ENCODE peak calls at places on chromosomes 1 and 21, in ten cellular contexts. One of them, this sample, is unnamed.

GRCh38 chr21:32889596-32889995 is 118.0 kb upstream of the PAXBP1 start:
- DNase-seq in IMR-90: no peak
- DNase-seq in uterus: no peak
- DNase-seq in stomach: no peak
- DNase-seq in esophagus squamous epithelium: no peak
- DNase-seq in adrenal gland: no peak
- DNase-seq in tibial nerve: no peak
- DNase-seq in ovary: no peak
- DNase-seq in upper lobe of left lung: no peak
- DNase-seq in prostate gland: no peak
- DNase-seq in this sample: no peak

GRCh38 chr1:83034846-83035245 is 964.1 kb downstream of the TTLL7 start:
- DNase-seq in IMR-90: no peak
- DNase-seq in uterus: no peak
- DNase-seq in stomach: no peak
- DNase-seq in esophagus squamous epithelium: no peak
- DNase-seq in adrenal gland: no peak
- DNase-seq in tibial nerve: no peak
- DNase-seq in ovary: no peak
- DNase-seq in upper lobe of left lung: no peak
- DNase-seq in prostate gland: no peak
- DNase-seq in this sample: no peak

GRCh38 chr1:74368335-74368734 is 133.1 kb downstream of the TNNI3K start:
- DNase-seq in IMR-90: peak; percentile 47
- DNase-seq in uterus: no peak
- DNase-seq in stomach: no peak
- DNase-seq in esophagus squamous epithelium: no peak
- DNase-seq in adrenal gland: no peak
- DNase-seq in tibial nerve: no peak
- DNase-seq in ovary: no peak
- DNase-seq in upper lobe of left lung: no peak
- DNase-seq in prostate gland: no peak
- DNase-seq in this sample: no peak

GRCh38 chr1:200036616-200037270 is 9.2 kb downstream of the NR5A2 start:
- DNase-seq in IMR-90: no peak
- DNase-seq in uterus: no peak
- DNase-seq in stomach: no peak
- DNase-seq in esophagus squamous epithelium: no peak
- DNase-seq in adrenal gland: no peak
- DNase-seq in tibial nerve: no peak
- DNase-seq in ovary: no peak
- DNase-seq in upper lobe of left lung: no peak
- DNase-seq in prostate gland: no peak
- DNase-seq in this sample: no peak

GRCh38 chr1:90564164-90564563 is 152.9 kb downstream of the BARHL2 start:
- DNase-seq in IMR-90: no peak
- DNase-seq in uterus: no peak
- DNase-seq in stomach: no peak
- DNase-seq in esophagus squamous epithelium: no peak
- DNase-seq in adrenal gland: no peak
- DNase-seq in tibial nerve: no peak
- DNase-seq in ovary: no peak
- DNase-seq in upper lobe of left lung: no peak
- DNase-seq in prostate gland: no peak
- DNase-seq in this sample: no peak

GRCh38 chr21:37153193-37153934 is 80.3 kb downstream of the TTC3 start:
- DNase-seq in IMR-90: peak; percentile 88
- DNase-seq in uterus: peak; percentile 66
- DNase-seq in stomach: no peak
- DNase-seq in esophagus squamous epithelium: no peak
- DNase-seq in adrenal gland: peak; percentile 43
- DNase-seq in tibial nerve: no peak
- DNase-seq in ovary: no peak
- DNase-seq in upper lobe of left lung: peak; percentile 29
- DNase-seq in prostate gland: peak; percentile 40
- DNase-seq in this sample: no peak

GRCh38 chr1:34889705-34890104 is 30.2 kb upstream of the SMIM12 start:
- DNase-seq in IMR-90: no peak
- DNase-seq in uterus: no peak
- DNase-seq in stomach: no peak
- DNase-seq in esophagus squamous epithelium: no peak
- DNase-seq in adrenal gland: no peak
- DNase-seq in tibial nerve: no peak
- DNase-seq in ovary: no peak
- DNase-seq in upper lobe of left lung: no peak
- DNase-seq in prostate gland: no peak
- DNase-seq in this sample: no peak

GRCh38 chr1:67525053-67525760 is 95.0 kb upstream of the SERBP1 start:
- DNase-seq in IMR-90: no peak
- DNase-seq in uterus: no peak
- DNase-seq in stomach: no peak
- DNase-seq in esophagus squamous epithelium: no peak
- DNase-seq in adrenal gland: no peak
- DNase-seq in tibial nerve: no peak
- DNase-seq in ovary: no peak
- DNase-seq in upper lobe of left lung: no peak
- DNase-seq in prostate gland: no peak
- DNase-seq in this sample: no peak

GRCh38 chr1:28833396-28833795 is 21.4 kb downstream of the OPRD1 start:
- DNase-seq in IMR-90: no peak
- DNase-seq in uterus: no peak
- DNase-seq in stomach: no peak
- DNase-seq in esophagus squamous epithelium: no peak
- DNase-seq in adrenal gland: no peak
- DNase-seq in tibial nerve: no peak
- DNase-seq in ovary: no peak
- DNase-seq in upper lobe of left lung: no peak
- DNase-seq in prostate gland: no peak
- DNase-seq in this sample: no peak

GRCh38 chr1:187718527-187718926 is 889.8 kb downstream of the PLA2G4A start:
- DNase-seq in IMR-90: no peak
- DNase-seq in uterus: no peak
- DNase-seq in stomach: no peak
- DNase-seq in esophagus squamous epithelium: no peak
- DNase-seq in adrenal gland: no peak
- DNase-seq in tibial nerve: no peak
- DNase-seq in ovary: no peak
- DNase-seq in upper lobe of left lung: no peak
- DNase-seq in prostate gland: no peak
- DNase-seq in this sample: no peak

GRCh38 chr1:219171192-219171935 is 2.3 kb upstream of the LYPLAL1 start:
- DNase-seq in IMR-90: peak; percentile 24
- DNase-seq in uterus: no peak
- DNase-seq in stomach: no peak
- DNase-seq in esophagus squamous epithelium: no peak
- DNase-seq in adrenal gland: no peak
- DNase-seq in tibial nerve: no peak
- DNase-seq in ovary: no peak
- DNase-seq in upper lobe of left lung: peak; percentile 37
- DNase-seq in prostate gland: no peak
- DNase-seq in this sample: peak; percentile 58

GRCh38 chr1:63621075-63621474 is 27.9 kb downstream of the PGM1 start:
- DNase-seq in IMR-90: no peak
- DNase-seq in uterus: no peak
- DNase-seq in stomach: no peak
- DNase-seq in esophagus squamous epithelium: no peak
- DNase-seq in adrenal gland: no peak
- DNase-seq in tibial nerve: no peak
- DNase-seq in ovary: no peak
- DNase-seq in upper lobe of left lung: no peak
- DNase-seq in prostate gland: no peak
- DNase-seq in this sample: no peak

GRCh38 chr1:44118682-44119081 is at the start of gene KLF17:
- DNase-seq in IMR-90: no peak
- DNase-seq in uterus: no peak
- DNase-seq in stomach: no peak
- DNase-seq in esophagus squamous epithelium: no peak
- DNase-seq in adrenal gland: no peak
- DNase-seq in tibial nerve: no peak
- DNase-seq in ovary: no peak
- DNase-seq in upper lobe of left lung: no peak
- DNase-seq in prostate gland: no peak
- DNase-seq in this sample: no peak

GRCh38 chr1:200526709-200527612 is 93.6 kb downstream of the KIF14 start:
- DNase-seq in IMR-90: peak; percentile 41
- DNase-seq in uterus: no peak
- DNase-seq in stomach: no peak
- DNase-seq in esophagus squamous epithelium: no peak
- DNase-seq in adrenal gland: no peak
- DNase-seq in tibial nerve: no peak
- DNase-seq in ovary: no peak
- DNase-seq in upper lobe of left lung: no peak
- DNase-seq in prostate gland: no peak
- DNase-seq in this sample: no peak

GRCh38 chr1:167701510-167701909 is 20.3 kb upstream of the MPZL1 start:
- DNase-seq in IMR-90: no peak
- DNase-seq in uterus: no peak
- DNase-seq in stomach: no peak
- DNase-seq in esophagus squamous epithelium: no peak
- DNase-seq in adrenal gland: no peak
- DNase-seq in tibial nerve: no peak
- DNase-seq in ovary: no peak
- DNase-seq in upper lobe of left lung: no peak
- DNase-seq in prostate gland: peak; percentile 44
- DNase-seq in this sample: no peak
- H3K4me3 ChIP-seq in IMR-90: no peak overlapping the region
- H3K4me3 ChIP-seq in uterus: no peak overlapping the region
- H3K4me3 ChIP-seq in stomach: no peak overlapping the region
- H3K4me3 ChIP-seq in esophagus squamous epithelium: no peak overlapping the region
- H3K4me3 ChIP-seq in adrenal gland: no peak overlapping the region
- H3K4me3 ChIP-seq in tibial nerve: no peak overlapping the region
- H3K4me3 ChIP-seq in ovary: no peak overlapping the region
- H3K4me3 ChIP-seq in upper lobe of left lung: no peak overlapping the region
- H3K4me3 ChIP-seq in prostate gland: no peak overlapping the region
- H3K4me3 ChIP-seq in this sample: no peak overlapping the region

GRCh38 chr1:165863346-165863745 is 35.9 kb downstream of the UCK2 start:
- DNase-seq in IMR-90: no peak
- DNase-seq in uterus: no peak
- DNase-seq in stomach: no peak
- DNase-seq in esophagus squamous epithelium: no peak
- DNase-seq in adrenal gland: no peak
- DNase-seq in tibial nerve: no peak
- DNase-seq in ovary: no peak
- DNase-seq in upper lobe of left lung: no peak
- DNase-seq in prostate gland: no peak
- DNase-seq in this sample: no peak
- TF ChIP-seq POLR2A in IMR-90: no peak
- TF ChIP-seq POLR2A in uterus: no peak
- TF ChIP-seq POLR2A in stomach: no peak
- TF ChIP-seq POLR2A in esophagus squamous epithelium: no peak
- TF ChIP-seq POLR2A in adrenal gland: no peak
- TF ChIP-seq POLR2A in tibial nerve: no peak
- TF ChIP-seq POLR2A in ovary: no peak
- TF ChIP-seq POLR2A in upper lobe of left lung: no peak
- TF ChIP-seq POLR2A in prostate gland: no peak
- TF ChIP-seq POLR2A in this sample: no peak

DNA sequence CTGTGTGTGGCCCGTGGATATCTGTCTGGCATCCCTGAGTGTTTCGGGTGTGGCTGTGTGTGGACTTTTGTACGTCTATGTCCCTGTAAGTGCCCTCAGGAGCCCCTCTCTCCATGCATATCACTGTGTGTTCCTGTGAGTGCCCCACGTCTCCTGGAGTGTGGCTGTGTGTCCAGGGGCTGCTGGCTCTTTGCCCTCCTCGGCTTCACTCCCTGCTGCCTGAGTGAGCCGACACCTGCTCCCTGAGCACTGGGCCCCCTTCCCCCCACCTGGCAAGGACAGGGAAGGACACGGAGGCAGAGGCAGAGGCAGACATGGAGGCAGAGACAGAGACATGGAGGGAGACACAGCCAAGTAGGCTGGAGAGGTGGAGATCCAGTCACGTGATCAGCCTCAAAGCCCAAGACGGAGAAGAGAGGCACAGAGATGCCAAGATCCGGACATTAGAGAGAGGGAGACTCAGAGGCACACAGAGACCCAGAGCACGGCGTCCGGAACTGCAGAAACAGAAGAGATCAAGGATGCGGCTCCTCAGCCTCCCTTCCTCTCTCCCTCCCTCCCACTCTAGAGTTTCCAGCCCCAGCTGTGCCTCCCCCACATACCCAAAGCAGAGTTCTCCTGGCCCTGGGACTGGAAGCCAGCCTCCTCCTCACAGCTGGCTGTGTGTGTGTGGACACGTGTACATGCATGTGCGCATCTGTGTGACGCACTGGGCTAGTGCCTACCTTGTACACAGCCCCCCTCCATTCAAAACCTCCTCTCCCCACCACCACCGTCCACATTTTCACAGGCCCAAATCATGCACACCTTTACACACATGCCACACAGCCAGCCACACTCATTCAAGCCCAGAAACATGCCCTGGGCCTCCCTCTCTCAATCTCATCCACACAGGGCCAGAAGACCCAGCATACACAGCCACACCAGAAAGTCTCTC is 39.0 kb upstream of the WASF2 start:
- DNase-seq in IMR-90: peak; percentile 79
- DNase-seq in uterus: peak; percentile 95
- DNase-seq in stomach: no peak
- DNase-seq in esophagus squamous epithelium: no peak
- DNase-seq in adrenal gland: peak; percentile 91
- DNase-seq in tibial nerve: peak; percentile 86
- DNase-seq in ovary: peak; percentile 95
- DNase-seq in upper lobe of left lung: peak; percentile 63
- DNase-seq in prostate gland: peak; percentile 67
- DNase-seq in this sample: no peak
- H3K4me3 ChIP-seq in IMR-90: no peak overlapping the region
- H3K4me3 ChIP-seq in uterus: peak overlapping the region; percentile 43
- H3K4me3 ChIP-seq in stomach: peak overlapping the region; percentile 49
- H3K4me3 ChIP-seq in esophagus squamous epithelium: peak overlapping the region; percentile 36
- H3K4me3 ChIP-seq in adrenal gland: peak overlapping the region; percentile 26
- H3K4me3 ChIP-seq in tibial nerve: peak overlapping the region; percentile 55
- H3K4me3 ChIP-seq in ovary: peak overlapping the region; percentile 39
- H3K4me3 ChIP-seq in upper lobe of left lung: peak overlapping the region; percentile 62
- H3K4me3 ChIP-seq in prostate gland: peak overlapping the region; percentile 29
- H3K4me3 ChIP-seq in this sample: no peak overlapping the region

GRCh38 chr1:182601416-182601786 is 2.8 kb downstream of the RGS16 start:
- DNase-seq in IMR-90: peak; percentile 76
- DNase-seq in uterus: peak; percentile 58
- DNase-seq in stomach: peak; percentile 76
- DNase-seq in esophagus squamous epithelium: no peak
- DNase-seq in adrenal gland: peak; percentile 82
- DNase-seq in tibial nerve: peak; percentile 70
- DNase-seq in ovary: peak; percentile 75
- DNase-seq in upper lobe of left lung: peak; percentile 74
- DNase-seq in prostate gland: peak; percentile 63
- DNase-seq in this sample: peak; percentile 60
- TF ChIP-seq POLR2A in IMR-90: no peak
- TF ChIP-seq POLR2A in uterus: no peak
- TF ChIP-seq POLR2A in stomach: no peak
- TF ChIP-seq POLR2A in esophagus squamous epithelium: no peak
- TF ChIP-seq POLR2A in adrenal gland: no peak
- TF ChIP-seq POLR2A in tibial nerve: no peak
- TF ChIP-seq POLR2A in ovary: no peak
- TF ChIP-seq POLR2A in upper lobe of left lung: no peak
- TF ChIP-seq POLR2A in prostate gland: no peak
- TF ChIP-seq POLR2A in this sample: no peak

GRCh38 chr1:3491291-3492246 is 37.1 kb downstream of the ARHGEF16 start:
- DNase-seq in IMR-90: peak; percentile 24
- DNase-seq in uterus: peak; percentile 83
- DNase-seq in stomach: peak; percentile 83
- DNase-seq in esophagus squamous epithelium: no peak
- DNase-seq in adrenal gland: peak; percentile 74
- DNase-seq in tibial nerve: peak; percentile 78
- DNase-seq in ovary: peak; percentile 86
- DNase-seq in upper lobe of left lung: peak; percentile 77
- DNase-seq in prostate gland: peak; percentile 73
- DNase-seq in this sample: peak; percentile 77
- H3K4me3 ChIP-seq in IMR-90: no peak overlapping the region
- H3K4me3 ChIP-seq in uterus: no peak overlapping the region
- H3K4me3 ChIP-seq in stomach: peak overlapping the region; percentile 19
- H3K4me3 ChIP-seq in esophagus squamous epithelium: no peak overlapping the region
- H3K4me3 ChIP-seq in adrenal gland: no peak overlapping the region
- H3K4me3 ChIP-seq in tibial nerve: peak overlapping the region; percentile 26
- H3K4me3 ChIP-seq in ovary: no peak overlapping the region
- H3K4me3 ChIP-seq in upper lobe of left lung: no peak overlapping the region
- H3K4me3 ChIP-seq in prostate gland: no peak overlapping the region
- H3K4me3 ChIP-seq in this sample: no peak overlapping the region